ENCODE peak calls at places on chromosomes 4 and X, in five cellular contexts. W, P, C, O and N are unnamed samples.

GRCh38 chr4:117474987-117475386 is 389.6 kb upstream of the TRAM1L1 start:
- DNase-seq in W (no peak), P (no peak), C (no peak), O (no peak), N (no peak)

GRCh38 chr4:87100093-87100634 is 120.3 kb downstream of the KLHL8 start:
- DNase-seq in W (no peak), P (no peak), C (no peak), O (no peak), N (no peak)

GRCh38 chr4:101346562-101347266 is 612 bp downstream of the PPP3CA start:
- DNase-seq in W (no peak), P (peak), C (no peak), O (no peak), N (peak)

GRCh38 chrX:13412208-13412600 is 92.4 kb upstream of the ATXN3L start:
- DNase-seq in W (no peak), P (no peak), C (no peak), O (no peak), N (no peak)

GRCh38 chrX:1592128-1592862 is 891 bp downstream of the AKAP17A start:
- DNase-seq in W (peak), P (peak), C (no peak), O (no peak), N (peak)

GRCh38 chr4:167380964-167381363 is 146.7 kb upstream of the SPOCK3 start:
- DNase-seq in W (no peak), P (no peak), C (no peak), O (no peak), N (no peak)

GRCh38 chrX:74179071-74179470 is 124.9 kb upstream of the ZCCHC13 start:
- DNase-seq in W (no peak), P (no peak), C (no peak), O (no peak), N (no peak)

GRCh38 chr4:174332741-174333493 is 49.2 kb downstream of the CEP44 start:
- DNase-seq in W (no peak), P (no peak), C (no peak), O (no peak), N (no peak)

GRCh38 chrX:38886112-38886511 is 84.9 kb downstream of the MID1IP1 start:
- DNase-seq in W (no peak), P (no peak), C (no peak), O (no peak), N (no peak)

GRCh38 chr4:1155314-1155713 is 17.1 kb downstream of the SPON2 start:
- DNase-seq in W (no peak), P (no peak), C (no peak), O (no peak), N (no peak)

GRCh38 chrX:145190801-145191389 is 56.4 kb upstream of the SPANXN1 start:
- DNase-seq in W (peak), P (peak), C (no peak), O (no peak), N (no peak)

GRCh38 chr4:87235020-87235671 is 14.7 kb upstream of the KLHL8 start:
- DNase-seq in W (no peak), P (no peak), C (no peak), O (no peak), N (no peak)

GRCh38 chr4:168803727-168804126 is 206.3 kb downstream of the CBR4 start:
- DNase-seq in W (no peak), P (no peak), C (no peak), O (no peak), N (no peak)

GRCh38 chr4:154158756-154159155 is 332.8 kb downstream of the DCHS2 start:
- DNase-seq in W (no peak), P (no peak), C (no peak), O (no peak), N (no peak)

GRCh38 chrX:13009844-13010243 is 34.6 kb downstream of the FAM9C start:
- DNase-seq in W (no peak), P (no peak), C (no peak), O (no peak), N (no peak)

GRCh38 chr4:102478186-102478585 is 23.0 kb upstream of the NFKB1 start:
- DNase-seq in W (no peak), P (peak), C (no peak), O (no peak), N (no peak)

GRCh38 chr4:157204634-157205244 is 15.8 kb upstream of the GRIA2 start:
- DNase-seq in W (peak), P (peak), C (no peak), O (no peak), N (peak)

GRCh38 chrX:136476501-136476900 is 11.2 kb upstream of the BRS3 start:
- DNase-seq in W (no peak), P (no peak), C (no peak), O (no peak), N (no peak)

GRCh38 chrX:47080915-47081236 is 2.6 kb downstream of the RGN start:
- DNase-seq in W (no peak), P (no peak), C (no peak), O (no peak), N (no peak)

DNA sequence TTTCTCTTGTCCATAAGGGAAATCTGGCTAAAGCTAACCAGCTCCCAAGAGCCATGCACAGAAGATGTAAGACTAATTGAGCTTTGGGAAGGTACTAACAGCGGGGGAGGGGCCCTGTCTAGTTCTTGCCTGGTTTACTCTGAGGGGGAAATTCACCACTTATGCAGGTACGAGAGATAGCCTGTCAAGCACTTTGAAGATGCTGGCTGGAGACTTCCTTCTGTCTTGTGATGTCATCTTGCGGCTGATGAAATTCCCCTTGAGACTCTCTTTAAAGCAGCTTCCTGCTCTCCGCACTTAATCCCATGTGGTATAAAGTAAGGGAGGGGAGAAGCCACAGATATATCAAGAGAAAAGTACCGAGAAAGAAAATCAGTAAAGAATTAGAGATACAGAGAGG is 345.3 kb downstream of the MAPK10 start:
- DNase-seq in W (no peak), P (no peak), C (peak), O (no peak), N (no peak)
- TF ChIP-seq SIN3A in W (no peak), P (no peak), C (no peak), O (no peak), N (no peak)

DNA sequence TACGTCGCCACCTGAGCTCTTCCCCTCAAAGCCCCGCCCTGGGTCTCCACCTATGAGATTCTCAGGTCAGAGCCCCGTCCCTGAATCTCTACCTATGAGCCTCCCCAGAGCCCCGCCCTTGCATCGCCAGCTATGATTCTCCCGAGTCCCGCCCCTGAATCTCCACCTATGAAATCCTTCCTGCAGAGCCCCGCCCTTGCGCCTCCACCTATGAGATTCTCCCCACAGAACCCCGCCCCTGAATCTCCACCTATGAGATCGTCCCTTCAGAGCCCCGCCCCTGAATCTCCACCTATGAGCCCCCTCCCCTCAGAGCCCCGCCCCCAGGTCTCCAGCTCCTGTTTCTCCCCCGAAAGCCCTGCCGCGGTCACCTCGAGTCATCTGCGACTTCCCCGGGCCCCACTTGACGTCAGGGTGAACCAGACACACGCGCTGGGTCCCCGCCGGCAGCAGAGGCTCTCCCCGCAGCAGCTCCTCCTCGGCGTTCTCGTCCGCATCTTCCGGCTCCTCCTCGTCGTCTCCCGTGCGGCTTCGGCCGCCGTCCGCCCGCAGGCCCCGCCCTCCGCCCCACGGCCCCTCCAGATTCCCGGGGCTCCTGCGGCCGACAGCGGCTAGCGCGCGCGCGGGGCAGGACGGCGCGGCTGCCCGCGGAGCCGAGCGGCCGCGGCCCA is 393 bp downstream of the GTPBP6 start:
- DNase-seq in W (peak), P (peak), C (peak), O (peak), N (peak)
- TF ChIP-seq SIN3A in W (peak), P (no peak), C (no peak), O (no peak), N (peak)

GRCh38 chrX:10726647-10727046 is 106.3 kb upstream of the MID1 start:
- DNase-seq in W (no peak), P (no peak), C (no peak), O (no peak), N (no peak)
- TF ChIP-seq SIN3A in W (no peak), P (no peak), C (no peak), O (no peak), N (no peak)

GRCh38 chr4:39410415-39410814 is 3.7 kb downstream of the KLB start:
- DNase-seq in W (no peak), P (no peak), C (no peak), O (no peak), N (no peak)
- TF ChIP-seq SIN3A in W (no peak), P (no peak), C (no peak), O (no peak), N (no peak)

GRCh38 chr4:78056265-78057129 is 626 bp upstream of the FRAS1 start:
- DNase-seq in W (peak), P (peak), C (no peak), O (no peak), N (peak)
- TF ChIP-seq SIN3A in W (peak), P (no peak), C (no peak), O (no peak), N (peak)

GRCh38 chrX:11103751-11104150 is 7.4 kb upstream of the HCCS start:
- DNase-seq in W (no peak), P (no peak), C (no peak), O (no peak), N (no peak)

GRCh38 chrX:11103006-11103405 is 8.1 kb upstream of the HCCS start:
- DNase-seq in W (no peak), P (no peak), C (no peak), O (no peak), N (no peak)

GRCh38 chrX:11097920-11098319 is 13.2 kb upstream of the HCCS start:
- DNase-seq in W (no peak), P (no peak), C (no peak), O (no peak), N (no peak)

GRCh38 chrX:11099465-11099864 is 11.7 kb upstream of the HCCS start:
- DNase-seq in W (no peak), P (no peak), C (no peak), O (no peak), N (no peak)

GRCh38 chrX:11100281-11101035 is 10.7 kb upstream of the HCCS start:
- DNase-seq in W (peak), P (peak), C (no peak), O (no peak), N (no peak)
- TF ChIP-seq SIN3A in W (no peak), P (no peak), C (no peak), O (no peak), N (no peak)